ENCODE peak calls at places on chromosomes 1 and 21, in four cellular contexts. X, Z, Y and T are unnamed samples.

GRCh38 chr1:154206212-154206611 is at the start of gene CFAP141:
- DNase-seq in X (no peak), Z (no peak), Y (peak), T (no peak)

GRCh38 chr1:56457767-56458375 is 121.5 kb downstream of the PLPP3 start:
- DNase-seq in Z (no peak), X (no peak), Y (no peak), T (no peak)

GRCh38 chr1:165666152-165666551 is 32.2 kb downstream of the ALDH9A1 start:
- DNase-seq in X (no peak), Y (no peak), Z (no peak), T (no peak)

GRCh38 chr1:201539561-201540404 is 856 bp downstream of the NAV1 start:
- DNase-seq in X (no peak), Y (peak), Z (no peak), T (no peak)

GRCh38 chr1:9371391-9371935 is 78.8 kb downstream of the SPSB1 start:
- DNase-seq in X (no peak), Z (no peak), Y (no peak), T (peak)

GRCh38 chr1:238672262-238672661 is 714.1 kb upstream of the CHRM3 start:
- DNase-seq in X (no peak), Y (no peak), Z (no peak), T (no peak)

GRCh38 chr21:33025471-33026298 is at the start of gene OLIG2:
- DNase-seq in Z (no peak), Y (no peak), X (peak), T (no peak)

GRCh38 chr1:147577033-147577773 is 35.9 kb downstream of the BCL9 start:
- DNase-seq in X (no peak), Z (no peak), Y (no peak), T (no peak)

GRCh38 chr1:182446033-182446669 is 3.8 kb upstream of the RGSL1 start:
- DNase-seq in Z (peak), Y (peak), X (peak), T (peak)

GRCh38 chr1:110746644-110747259 is 72.0 kb upstream of the KCNA3 start:
- DNase-seq in Y (peak), Z (no peak), X (peak), T (peak)

GRCh38 chr1:43878440-43878839 is 55.2 kb upstream of the ARTN start:
- DNase-seq in X (no peak), Z (no peak), Y (no peak), T (no peak)

GRCh38 chr1:18908911-18909771 is 6.8 kb upstream of the ALDH4A1 start:
- DNase-seq in Z (no peak), X (no peak), Y (peak), T (no peak)

GRCh38 chr1:93177991-93178390 is 2.2 kb downstream of the TMED5 start:
- DNase-seq in Y (peak), X (peak), Z (no peak), T (no peak)

GRCh38 chr1:186655877-186656276 is 24.3 kb downstream of the PTGS2 start:
- DNase-seq in Z (no peak), X (no peak), Y (no peak), T (no peak)

GRCh38 chr1:180800945-180801344 is 111.8 kb upstream of the KIAA1614 start:
- DNase-seq in X (no peak), Z (no peak), Y (no peak), T (no peak)

GRCh38 chr1:54297596-54298283 is 97.8 kb downstream of the MRPL37 start:
- DNase-seq in Z (no peak), X (no peak), Y (no peak), T (no peak)

GRCh38 chr1:197180252-197180878 is 33.9 kb upstream of the ASPM start:
- DNase-seq in Z (no peak), Y (peak), X (peak), T (peak)

GRCh38 chr1:209328178-209328577 is 255.3 kb upstream of the CAMK1G start:
- DNase-seq in Y (no peak), X (no peak), Z (no peak), T (no peak)

GRCh38 chr1:15757575-15758401 is 807 bp upstream of the FBLIM1 start:
- DNase-seq in Y (no peak), X (no peak), Z (no peak), T (no peak)

GRCh38 chr1:15755643-15756040 is 3.0 kb upstream of the FBLIM1 start:
- DNase-seq in X (no peak), Y (no peak), Z (no peak), T (no peak)

GRCh38 chr1:15755021-15755642 is 3.5 kb upstream of the FBLIM1 start:
- DNase-seq in Z (no peak), Y (no peak), X (no peak), T (no peak)

GRCh38 chr1:15757016-15757543 is 1.5 kb upstream of the FBLIM1 start:
- DNase-seq in Z (no peak), X (no peak), Y (no peak), T (no peak)

GRCh38 chr1:15756143-15757015 is 2.2 kb upstream of the FBLIM1 start:
- DNase-seq in X (no peak), Y (no peak), Z (no peak), T (peak)
- TF ChIP-seq FOXK2 in X (no peak), Y (no peak), Z (no peak), T (no peak)

DNA sequence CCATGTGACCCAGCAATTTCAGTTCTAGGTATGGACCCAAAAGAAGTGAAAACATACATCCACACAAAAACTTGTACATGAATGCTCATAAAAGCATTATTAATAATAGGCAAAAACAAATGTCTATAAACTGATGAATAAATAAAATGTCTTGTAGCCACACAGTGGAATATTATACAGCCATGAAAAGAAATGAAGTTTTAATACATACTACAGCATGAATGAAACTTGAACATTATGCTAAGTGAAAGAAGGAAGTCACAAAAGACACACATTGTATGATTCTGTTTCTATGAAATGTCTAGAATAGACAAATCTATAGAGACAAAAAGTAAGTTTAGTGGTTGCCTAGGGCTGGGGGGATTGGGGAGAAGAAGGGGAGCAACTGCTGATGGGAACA is 130.2 kb downstream of the CDC7 start:
- DNase-seq in Y (no peak), X (no peak), Z (no peak), T (no peak)
- TF ChIP-seq FOXK2 in Y (no peak), X (no peak), Z (no peak), T (no peak)

GRCh38 chr1:26191739-26192138 is 1.3 kb downstream of the CATSPER4 start:
- DNase-seq in Z (no peak), Y (no peak), X (no peak), T (no peak)
- TF ChIP-seq FOXK2 in Z (no peak), Y (no peak), X (no peak), T (no peak)

DNA sequence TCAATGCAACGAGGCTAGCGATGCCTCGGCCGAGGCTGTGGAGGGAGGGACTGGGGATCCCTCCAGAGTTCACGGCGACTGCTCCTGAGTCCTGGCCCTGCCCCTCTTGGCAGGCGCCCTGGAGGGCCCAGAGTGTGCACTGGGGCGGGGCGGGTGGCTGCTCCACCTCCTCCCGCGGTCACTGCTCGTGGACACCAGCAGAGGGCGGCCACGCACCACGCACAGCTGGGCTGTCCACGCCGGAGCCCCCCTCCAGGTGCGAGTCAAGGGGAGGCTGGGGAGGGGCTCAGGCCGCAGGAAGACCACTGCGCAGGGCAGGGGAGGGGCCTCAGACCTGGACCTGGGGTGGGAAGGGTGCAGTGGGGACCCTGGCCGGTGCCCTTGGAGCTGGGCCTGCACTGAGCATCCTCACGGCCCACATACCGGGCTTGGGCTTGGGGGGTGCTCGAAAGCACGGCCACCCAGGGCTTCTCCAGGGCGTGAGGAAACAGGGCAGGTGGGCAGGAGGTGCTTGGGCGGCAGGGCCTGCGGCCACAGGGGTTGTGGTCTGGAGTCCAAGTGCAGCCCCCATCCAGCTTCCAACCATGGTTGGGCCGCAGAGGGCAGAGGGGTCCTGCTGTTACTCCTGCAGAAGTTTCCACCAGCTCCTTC is 20.6 kb upstream of the TTC34 start:
- DNase-seq in Z (no peak), Y (peak), X (peak), T (no peak)
- TF ChIP-seq FOXK2 in Z (no peak), Y (no peak), X (no peak), T (no peak)

DNA sequence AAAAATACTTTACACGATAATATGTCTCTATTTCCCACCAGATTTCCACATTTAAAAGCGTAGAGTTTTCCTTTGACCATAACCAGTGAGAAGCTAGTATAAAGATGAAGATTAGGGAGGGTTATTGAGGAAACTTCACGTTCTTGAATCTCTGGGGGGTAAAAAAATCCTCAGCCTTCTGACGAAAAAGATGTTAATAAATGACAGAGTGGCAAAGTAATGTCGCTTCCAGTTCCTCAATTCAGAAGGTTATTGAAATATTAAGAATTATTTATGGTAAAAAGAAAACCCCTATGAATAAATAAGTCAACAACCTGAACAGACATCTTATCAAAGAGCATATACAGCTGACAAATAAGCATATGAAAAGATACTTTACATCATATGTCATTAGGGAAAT is 241.0 kb downstream of the GPATCH2 start:
- DNase-seq in Z (no peak), X (no peak), Y (no peak), T (no peak)
- TF ChIP-seq FOXK2 in Z (no peak), X (no peak), Y (no peak), T (no peak)